ENCODE peak calls at places on chromosomes 16 and 17, in nine cellular contexts. One of them, this sample, is unnamed.

GRCh38 chr16:2206420-2206779 is 1.1 kb downstream of the MLST8 start:
- DNase-seq in stomach: no peak
- DNase-seq in gastrocnemius medialis: no peak
- DNase-seq in esophagus squamous epithelium: no peak
- DNase-seq in body of pancreas: no peak
- DNase-seq in uterus: no peak
- DNase-seq in A549: no peak
- DNase-seq in prostate gland: no peak
- DNase-seq in adrenal gland: no peak
- DNase-seq in this sample: no peak

GRCh38 chr16:638836-639235 is 2.7 kb upstream of the METTL26 start:
- DNase-seq in stomach: no peak
- DNase-seq in gastrocnemius medialis: no peak
- DNase-seq in esophagus squamous epithelium: no peak
- DNase-seq in body of pancreas: no peak
- DNase-seq in uterus: no peak
- DNase-seq in A549: no peak
- DNase-seq in prostate gland: no peak
- DNase-seq in adrenal gland: peak; percentile 9
- DNase-seq in this sample: no peak

GRCh38 chr17:67475161-67475887 is 98.2 kb downstream of the PITPNC1 start:
- DNase-seq in stomach: peak; percentile 87
- DNase-seq in gastrocnemius medialis: peak; percentile 45
- DNase-seq in esophagus squamous epithelium: no peak
- DNase-seq in body of pancreas: peak; percentile 90
- DNase-seq in uterus: peak; percentile 53
- DNase-seq in A549: peak; percentile 82
- DNase-seq in prostate gland: peak; percentile 85
- DNase-seq in adrenal gland: peak; percentile 87
- DNase-seq in this sample: peak; percentile 89

GRCh38 chr17:43784068-43784467 is 3.8 kb downstream of the CFAP97D1 start:
- DNase-seq in stomach: no peak
- DNase-seq in gastrocnemius medialis: no peak
- DNase-seq in esophagus squamous epithelium: no peak
- DNase-seq in body of pancreas: no peak
- DNase-seq in uterus: no peak
- DNase-seq in A549: no peak
- DNase-seq in prostate gland: no peak
- DNase-seq in adrenal gland: no peak
- DNase-seq in this sample: no peak

GRCh38 chr16:67917140-67917851 is 14.4 kb downstream of the CTRL start:
- DNase-seq in stomach: no peak
- DNase-seq in gastrocnemius medialis: peak; percentile 60
- DNase-seq in esophagus squamous epithelium: no peak
- DNase-seq in body of pancreas: no peak
- DNase-seq in uterus: no peak
- DNase-seq in A549: no peak
- DNase-seq in prostate gland: no peak
- DNase-seq in adrenal gland: peak; percentile 44
- DNase-seq in this sample: peak; percentile 94

GRCh38 chr16:88455610-88456355 is 2.7 kb downstream of the ZFPM1 start:
- DNase-seq in stomach: peak; percentile 49
- DNase-seq in gastrocnemius medialis: no peak
- DNase-seq in esophagus squamous epithelium: no peak
- DNase-seq in body of pancreas: peak; percentile 66
- DNase-seq in uterus: no peak
- DNase-seq in A549: peak; percentile 62
- DNase-seq in prostate gland: no peak
- DNase-seq in adrenal gland: peak; percentile 68
- DNase-seq in this sample: peak; percentile 67

GRCh38 chr16:85056211-85056748 is 28.7 kb downstream of the KIAA0513 start:
- DNase-seq in stomach: no peak
- DNase-seq in gastrocnemius medialis: no peak
- DNase-seq in esophagus squamous epithelium: no peak
- DNase-seq in body of pancreas: no peak
- DNase-seq in uterus: peak; percentile 28
- DNase-seq in A549: no peak
- DNase-seq in prostate gland: no peak
- DNase-seq in adrenal gland: peak; percentile 33
- DNase-seq in this sample: no peak

GRCh38 chr17:45425125-45425983 is 7.3 kb downstream of the ARHGAP27 start:
- DNase-seq in stomach: peak; percentile 92
- DNase-seq in gastrocnemius medialis: no peak
- DNase-seq in esophagus squamous epithelium: no peak
- DNase-seq in body of pancreas: peak; percentile 89
- DNase-seq in uterus: no peak
- DNase-seq in A549: peak; percentile 97
- DNase-seq in prostate gland: peak; percentile 90
- DNase-seq in adrenal gland: peak; percentile 20
- DNase-seq in this sample: peak; percentile 94

GRCh38 chr16:23171234-23171948 is 11.2 kb upstream of the SCNN1G start:
- DNase-seq in stomach: no peak
- DNase-seq in gastrocnemius medialis: no peak
- DNase-seq in esophagus squamous epithelium: no peak
- DNase-seq in body of pancreas: no peak
- DNase-seq in uterus: no peak
- DNase-seq in A549: peak; percentile 19
- DNase-seq in prostate gland: no peak
- DNase-seq in adrenal gland: no peak
- DNase-seq in this sample: no peak

GRCh38 chr17:72539981-72540897 is 419.4 kb downstream of the SOX9 start:
- DNase-seq in stomach: peak; percentile 80
- DNase-seq in gastrocnemius medialis: peak; percentile 10
- DNase-seq in esophagus squamous epithelium: no peak
- DNase-seq in body of pancreas: peak; percentile 84
- DNase-seq in uterus: peak; percentile 66
- DNase-seq in A549: peak; percentile 79
- DNase-seq in prostate gland: peak; percentile 48
- DNase-seq in adrenal gland: peak; percentile 56
- DNase-seq in this sample: peak; percentile 83

GRCh38 chr17:78665952-78666920 is 89.0 kb upstream of the DNAH17 start:
- DNase-seq in stomach: no peak
- DNase-seq in gastrocnemius medialis: no peak
- DNase-seq in esophagus squamous epithelium: no peak
- DNase-seq in body of pancreas: no peak
- DNase-seq in uterus: no peak
- DNase-seq in A549: no peak
- DNase-seq in prostate gland: no peak
- DNase-seq in adrenal gland: peak; percentile 82
- DNase-seq in this sample: peak; percentile 55

GRCh38 chr16:69130461-69130860 is 1.9 kb downstream of the CHTF8 start:
- DNase-seq in stomach: no peak
- DNase-seq in gastrocnemius medialis: no peak
- DNase-seq in esophagus squamous epithelium: no peak
- DNase-seq in body of pancreas: no peak
- DNase-seq in uterus: no peak
- DNase-seq in A549: no peak
- DNase-seq in prostate gland: no peak
- DNase-seq in adrenal gland: no peak
- DNase-seq in this sample: no peak

GRCh38 chr16:69131749-69132423 is 502 bp downstream of the CHTF8 start:
- DNase-seq in stomach: peak; percentile 75
- DNase-seq in gastrocnemius medialis: peak; percentile 43
- DNase-seq in esophagus squamous epithelium: no peak
- DNase-seq in body of pancreas: peak; percentile 76
- DNase-seq in uterus: peak; percentile 79
- DNase-seq in A549: peak; percentile 83
- DNase-seq in prostate gland: peak; percentile 63
- DNase-seq in adrenal gland: peak; percentile 80
- DNase-seq in this sample: peak; percentile 83

GRCh38 chr16:69133555-69133954 is 1.1 kb downstream of the UTP4 start:
- DNase-seq in stomach: no peak
- DNase-seq in gastrocnemius medialis: no peak
- DNase-seq in esophagus squamous epithelium: no peak
- DNase-seq in body of pancreas: no peak
- DNase-seq in uterus: no peak
- DNase-seq in A549: no peak
- DNase-seq in prostate gland: no peak
- DNase-seq in adrenal gland: no peak
- DNase-seq in this sample: no peak

GRCh38 chr16:69131167-69131748 is 1.1 kb downstream of the CHTF8 start:
- DNase-seq in stomach: no peak
- DNase-seq in gastrocnemius medialis: no peak
- DNase-seq in esophagus squamous epithelium: no peak
- DNase-seq in body of pancreas: no peak
- DNase-seq in uterus: no peak
- DNase-seq in A549: peak; percentile 39
- DNase-seq in prostate gland: no peak
- DNase-seq in adrenal gland: no peak
- DNase-seq in this sample: no peak

GRCh38 chr16:69132424-69133252 is at the start of the genes CHTF8 and UTP4:
- DNase-seq in stomach: peak; percentile 87
- DNase-seq in gastrocnemius medialis: peak; percentile 72
- DNase-seq in esophagus squamous epithelium: peak; percentile 51
- DNase-seq in body of pancreas: peak; percentile 86
- DNase-seq in uterus: peak; percentile 84
- DNase-seq in A549: peak; percentile 88
- DNase-seq in prostate gland: peak; percentile 83
- DNase-seq in adrenal gland: peak; percentile 87
- DNase-seq in this sample: peak; percentile 85
- H3K4me3 ChIP-seq in stomach: peak within 1 kb of the TSS; percentile 95
- H3K4me3 ChIP-seq in gastrocnemius medialis: peak within 1 kb of the TSS; percentile 79
- H3K4me3 ChIP-seq in esophagus squamous epithelium: peak within 1 kb of the TSS; percentile 98
- H3K4me3 ChIP-seq in body of pancreas: peak within 1 kb of the TSS; percentile 88
- H3K4me3 ChIP-seq in uterus: peak within 1 kb of the TSS; percentile 98
- H3K4me3 ChIP-seq in A549: peak within 1 kb of the TSS; percentile 79
- H3K4me3 ChIP-seq in prostate gland: peak within 1 kb of the TSS; percentile 91
- H3K4me3 ChIP-seq in adrenal gland: peak within 1 kb of the TSS; percentile 99
- H3K4me3 ChIP-seq in this sample: peak within 1 kb of the TSS; percentile 95

DNA sequence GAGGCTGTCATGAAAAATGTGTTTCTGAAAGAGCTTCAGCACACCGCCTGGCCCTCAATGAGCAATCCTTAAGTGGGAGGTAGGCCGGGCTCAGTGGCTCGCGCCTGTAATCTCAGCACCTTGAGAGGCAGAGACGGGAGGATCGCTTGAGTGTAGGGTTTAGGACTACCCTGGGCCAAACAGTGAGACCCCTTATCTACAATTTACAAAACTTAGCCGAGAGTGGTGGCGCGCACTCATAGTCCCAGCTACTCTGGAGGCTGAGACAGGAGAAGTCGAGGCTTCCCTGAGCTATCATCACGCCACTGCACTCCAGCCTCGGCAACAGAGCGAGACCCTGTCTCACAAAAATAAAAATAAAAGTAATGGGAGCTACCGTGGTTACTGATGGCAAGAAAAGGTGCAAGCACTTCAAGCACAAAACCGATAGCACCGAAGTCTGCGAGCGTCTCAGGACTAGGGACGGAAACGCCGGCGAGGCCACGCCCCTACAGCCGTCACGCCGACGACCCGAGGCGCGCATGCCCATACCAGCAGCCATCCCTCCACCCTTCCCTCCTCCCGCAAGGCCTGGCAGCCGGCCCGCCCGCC is 622 bp downstream of the THUMPD1 start:
- DNase-seq in stomach: peak; percentile 95
- DNase-seq in gastrocnemius medialis: peak; percentile 76
- DNase-seq in esophagus squamous epithelium: peak; percentile 41
- DNase-seq in body of pancreas: peak; percentile 93
- DNase-seq in uterus: peak; percentile 88
- DNase-seq in A549: peak; percentile 83
- DNase-seq in prostate gland: peak; percentile 92
- DNase-seq in adrenal gland: peak; percentile 93
- DNase-seq in this sample: peak; percentile 91
- H3K27ac ChIP-seq in stomach: peak overlapping the region; percentile 97
- H3K27ac ChIP-seq in gastrocnemius medialis: peak overlapping the region; percentile 98
- H3K27ac ChIP-seq in esophagus squamous epithelium: peak overlapping the region; percentile 95
- H3K27ac ChIP-seq in body of pancreas: peak overlapping the region; percentile 80
- H3K27ac ChIP-seq in uterus: peak overlapping the region; percentile 96
- H3K27ac ChIP-seq in A549: peak overlapping the region; percentile 96
- H3K27ac ChIP-seq in prostate gland: peak overlapping the region; percentile 99
- H3K27ac ChIP-seq in adrenal gland: peak overlapping the region; percentile 98
- H3K27ac ChIP-seq in this sample: peak overlapping the region; percentile 91

GRCh38 chr17:3965123-3965800 is 1.0 kb upstream of the ATP2A3 start:
- DNase-seq in stomach: peak; percentile 83
- DNase-seq in gastrocnemius medialis: no peak
- DNase-seq in esophagus squamous epithelium: peak; percentile 20
- DNase-seq in body of pancreas: peak; percentile 84
- DNase-seq in uterus: no peak
- DNase-seq in A549: peak; percentile 83
- DNase-seq in prostate gland: peak; percentile 62
- DNase-seq in adrenal gland: peak; percentile 59
- DNase-seq in this sample: peak; percentile 57

GRCh38 chr17:3962217-3963069 is 1.8 kb downstream of the ATP2A3 start:
- DNase-seq in stomach: no peak
- DNase-seq in gastrocnemius medialis: no peak
- DNase-seq in esophagus squamous epithelium: no peak
- DNase-seq in body of pancreas: no peak
- DNase-seq in uterus: no peak
- DNase-seq in A549: no peak
- DNase-seq in prostate gland: no peak
- DNase-seq in adrenal gland: no peak
- DNase-seq in this sample: no peak

GRCh38 chr17:3963214-3964201 is 729 bp downstream of the ATP2A3 start:
- DNase-seq in stomach: peak; percentile 51
- DNase-seq in gastrocnemius medialis: no peak
- DNase-seq in esophagus squamous epithelium: peak; percentile 57
- DNase-seq in body of pancreas: peak; percentile 56
- DNase-seq in uterus: no peak
- DNase-seq in A549: no peak
- DNase-seq in prostate gland: no peak
- DNase-seq in adrenal gland: no peak
- DNase-seq in this sample: no peak

GRCh38 chr17:3966720-3967363 is 2.6 kb upstream of the ATP2A3 start:
- DNase-seq in stomach: peak; percentile 89
- DNase-seq in gastrocnemius medialis: no peak
- DNase-seq in esophagus squamous epithelium: no peak
- DNase-seq in body of pancreas: peak; percentile 84
- DNase-seq in uterus: no peak
- DNase-seq in A549: no peak
- DNase-seq in prostate gland: no peak
- DNase-seq in adrenal gland: no peak
- DNase-seq in this sample: no peak

GRCh38 chr17:3964203-3965122 is at the start of gene ATP2A3:
- DNase-seq in stomach: peak; percentile 60
- DNase-seq in gastrocnemius medialis: no peak
- DNase-seq in esophagus squamous epithelium: no peak
- DNase-seq in body of pancreas: peak; percentile 65
- DNase-seq in uterus: no peak
- DNase-seq in A549: no peak
- DNase-seq in prostate gland: no peak
- DNase-seq in adrenal gland: no peak
- DNase-seq in this sample: peak; percentile 14
- TF ChIP-seq POLR2A in stomach: no peak
- TF ChIP-seq POLR2A in gastrocnemius medialis: no peak
- TF ChIP-seq POLR2A in esophagus squamous epithelium: peak; percentile 63
- TF ChIP-seq POLR2A in body of pancreas: no peak
- TF ChIP-seq POLR2A in uterus: no peak
- TF ChIP-seq POLR2A in A549: peak; percentile 43
- TF ChIP-seq POLR2A in prostate gland: peak; percentile 14
- TF ChIP-seq POLR2A in adrenal gland: peak; percentile 4
- TF ChIP-seq POLR2A in this sample: no peak

DNA sequence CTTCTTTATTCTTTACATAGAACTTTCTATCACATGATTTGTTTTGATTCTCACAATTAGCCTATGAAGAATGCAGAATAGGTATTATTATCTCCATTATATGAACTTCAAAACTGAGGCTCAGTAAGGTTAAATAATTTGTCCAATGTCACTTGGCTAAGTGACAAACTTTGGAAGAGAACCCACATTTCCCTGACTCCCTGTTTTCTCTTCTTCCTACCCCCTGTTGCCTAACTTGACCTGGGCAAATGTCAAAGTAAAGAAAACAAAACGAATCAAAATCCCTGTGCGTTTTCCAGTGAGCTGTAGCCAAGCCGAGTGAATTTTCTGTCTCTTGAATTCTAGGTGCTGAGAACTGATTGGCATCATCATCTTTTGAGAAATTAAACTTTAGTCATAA is 4.4 kb upstream of the NACA2 start:
- DNase-seq in stomach: no peak
- DNase-seq in gastrocnemius medialis: no peak
- DNase-seq in esophagus squamous epithelium: no peak
- DNase-seq in body of pancreas: no peak
- DNase-seq in uterus: no peak
- DNase-seq in A549: no peak
- DNase-seq in prostate gland: no peak
- DNase-seq in adrenal gland: no peak
- DNase-seq in this sample: no peak
- H3K4me3 ChIP-seq in stomach: no peak overlapping the region
- H3K4me3 ChIP-seq in gastrocnemius medialis: no peak overlapping the region
- H3K4me3 ChIP-seq in esophagus squamous epithelium: no peak overlapping the region
- H3K4me3 ChIP-seq in body of pancreas: no peak overlapping the region
- H3K4me3 ChIP-seq in uterus: no peak overlapping the region
- H3K4me3 ChIP-seq in A549: no peak overlapping the region
- H3K4me3 ChIP-seq in prostate gland: no peak overlapping the region
- H3K4me3 ChIP-seq in adrenal gland: no peak overlapping the region
- H3K4me3 ChIP-seq in this sample: no peak overlapping the region